ENCODE peak calls at places on chromosomes 1 and 21, in eight cellular contexts. K, S, N, C, H, P, M and T are unnamed samples.

GRCh38 chr1:108047085-108047484 is 82.1 kb upstream of the VAV3 start:
- DNase-seq in K (no peak), S (no peak), N (no peak), C (no peak), H (no peak), P (no peak), M (no peak), T (no peak)

GRCh38 chr1:212158912-212159796 is 123.6 kb downstream of the DTL start:
- DNase-seq in K (no peak), S (no peak), N (no peak), C (no peak), H (no peak), P (no peak), M (no peak), T (no peak)

GRCh38 chr1:115429884-115430283 is 91.8 kb upstream of the NGF start:
- DNase-seq in K (no peak), S (peak; percentile 72), N (no peak), C (no peak), H (no peak), P (no peak), M (peak; percentile 28), T (no peak)

GRCh38 chr1:157880621-157881020 is 39.0 kb upstream of the CD5L start:
- DNase-seq in K (no peak), S (no peak), N (no peak), C (no peak), H (no peak), P (no peak), M (no peak), T (no peak)

GRCh38 chr1:45543599-45544417 is 6.8 kb upstream of the AKR1A1 start:
- DNase-seq in K (peak; percentile 53), S (no peak), N (peak; percentile 42), C (peak; percentile 65), H (no peak), P (no peak), M (no peak), T (no peak)

GRCh38 chr21:16708431-16708830 is 804.4 kb upstream of the CXADR start:
- DNase-seq in K (peak; percentile 30), S (peak; percentile 29), N (peak; percentile 38), C (no peak), H (no peak), P (peak; percentile 33), M (peak; percentile 10), T (no peak)

GRCh38 chr1:22428672-22429071 is 23.0 kb upstream of the ZBTB40 start:
- DNase-seq in K (peak; percentile 70), S (peak; percentile 59), N (peak; percentile 69), C (no peak), H (no peak), P (peak; percentile 65), M (peak; percentile 51), T (no peak)

GRCh38 chr1:234608720-234609527 is 1.1 kb downstream of the IRF2BP2 start:
- DNase-seq in K (peak; percentile 67), S (no peak), N (peak; percentile 69), C (no peak), H (no peak), P (peak; percentile 65), M (peak; percentile 53), T (no peak)

GRCh38 chr21:24456358-24456757 is 1150.9 kb downstream of the MRPL39 start:
- DNase-seq in K (no peak), S (no peak), N (no peak), C (no peak), H (no peak), P (peak; percentile 3), M (no peak), T (no peak)

GRCh38 chr1:17365271-17365670 is 6.7 kb upstream of the PADI6 start:
- DNase-seq in K (no peak), S (no peak), N (no peak), C (no peak), H (no peak), P (no peak), M (no peak), T (no peak)

GRCh38 chr1:40385437-40386310 is 12.1 kb downstream of the SMAP2 start:
- DNase-seq in K (peak; percentile 34), S (no peak), N (peak; percentile 39), C (no peak), H (no peak), P (peak; percentile 45), M (no peak), T (no peak)

GRCh38 chr1:219467524-219467923 is 145.4 kb downstream of the ZC3H11B start:
- DNase-seq in K (no peak), S (peak; percentile 4), N (no peak), C (no peak), H (no peak), P (no peak), M (no peak), T (no peak)

GRCh38 chr1:196445775-196446174 is 162.5 kb downstream of the KCNT2 start:
- DNase-seq in K (no peak), S (no peak), N (no peak), C (no peak), H (no peak), P (no peak), M (no peak), T (no peak)

GRCh38 chr1:60984066-60984799 is 98.1 kb upstream of the NFIA start:
- DNase-seq in K (peak; percentile 63), S (peak; percentile 8), N (peak; percentile 83), C (no peak), H (peak; percentile 81), P (peak; percentile 43), M (peak; percentile 58), T (no peak)

GRCh38 chr1:3359346-3360157 is 94.9 kb upstream of the ARHGEF16 start:
- DNase-seq in K (no peak), S (no peak), N (no peak), C (no peak), H (no peak), P (no peak), M (no peak), T (no peak)

GRCh38 chr1:67952071-67952470 is 98.4 kb downstream of the DIRAS3 start:
- DNase-seq in K (peak; percentile 73), S (peak; percentile 56), N (peak; percentile 71), C (no peak), H (no peak), P (peak; percentile 79), M (peak; percentile 75), T (no peak)

GRCh38 chr1:30111431-30111830 is 612.0 kb downstream of the MATN1 start:
- DNase-seq in K (peak; percentile 63), S (peak; percentile 41), N (peak; percentile 57), C (no peak), H (no peak), P (peak; percentile 26), M (peak; percentile 35), T (peak; percentile 5)

GRCh38 chr1:181099152-181100014 is 10.9 kb downstream of the IER5 start:
- DNase-seq in K (peak; percentile 61), S (peak; percentile 47), N (peak; percentile 62), C (no peak), H (no peak), P (peak; percentile 37), M (no peak), T (no peak)

GRCh38 chr1:85496881-85497582 is 32.1 kb upstream of the DDAH1 start:
- DNase-seq in K (no peak), S (peak; percentile 39), N (no peak), C (no peak), H (no peak), P (no peak), M (peak; percentile 35), T (no peak)

GRCh38 chr1:85495556-85495955 is 30.6 kb upstream of the DDAH1 start:
- DNase-seq in K (no peak), S (peak; percentile 70), N (no peak), C (peak; percentile 63), H (no peak), P (peak; percentile 31), M (peak; percentile 55), T (peak; percentile 67)

GRCh38 chr1:85490270-85490669 is 25.3 kb upstream of the DDAH1 start:
- DNase-seq in K (no peak), S (no peak), N (no peak), C (no peak), H (no peak), P (no peak), M (no peak), T (no peak)

GRCh38 chr1:85494074-85494956 is 29.4 kb upstream of the DDAH1 start:
- DNase-seq in K (no peak), S (no peak), N (no peak), C (no peak), H (no peak), P (no peak), M (no peak), T (no peak)

DNA sequence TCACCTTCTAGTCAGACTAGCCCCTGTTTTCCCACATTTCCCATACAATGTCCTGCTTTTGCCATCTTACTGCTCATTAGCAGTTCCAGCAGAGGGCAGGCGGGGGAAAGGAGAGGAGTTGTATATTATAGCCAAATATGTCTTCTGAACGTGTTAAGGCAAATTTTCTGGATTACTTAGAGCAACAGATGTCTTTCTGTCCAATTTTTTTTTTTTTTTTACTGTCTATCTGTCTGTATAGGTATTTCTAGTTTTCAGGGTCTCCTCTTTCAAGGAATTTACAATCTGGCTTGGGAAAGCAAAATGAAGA is 30.0 kb upstream of the DDAH1 start:
- DNase-seq in K (peak; percentile 54), S (peak; percentile 25), N (peak; percentile 54), C (no peak), H (no peak), P (peak; percentile 46), M (no peak), T (no peak)
- TF ChIP-seq CTCF in K (peak; percentile 39), S (peak; percentile 21), N (peak; percentile 15), C (no peak), H (no peak), P (peak; percentile 45), M (peak; percentile 64), T (peak; percentile 35)

DNA sequence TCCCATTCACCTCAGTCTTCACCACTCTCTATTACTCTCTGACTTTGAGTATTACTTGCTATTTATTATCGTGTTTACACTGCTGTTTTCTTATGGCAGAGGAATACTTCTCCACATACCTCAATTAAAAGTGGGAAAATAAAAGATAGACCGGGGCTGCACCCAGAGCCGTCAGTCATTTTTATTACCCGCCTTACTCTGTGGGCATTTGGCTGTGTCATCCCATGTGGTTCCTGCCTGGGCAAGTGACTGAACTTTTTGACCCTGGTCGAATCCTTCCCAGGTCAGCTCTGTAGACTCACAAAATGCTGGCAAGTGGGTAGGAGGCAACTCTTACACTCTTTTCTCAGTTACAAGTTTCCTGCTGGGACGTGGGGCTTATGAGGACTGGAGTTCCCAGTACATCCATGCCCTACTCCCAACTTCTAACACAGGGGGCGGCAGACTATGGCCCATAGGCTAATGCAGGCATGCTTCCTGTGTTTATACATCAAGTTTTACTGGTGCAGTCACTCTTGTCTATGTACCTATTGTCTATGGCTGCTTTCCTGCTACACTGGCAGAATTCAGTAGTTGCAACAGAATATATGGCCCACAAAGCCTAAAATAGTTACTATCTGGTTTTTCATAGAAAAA is 69.5 kb upstream of the KCND3 start:
- DNase-seq in K (no peak), S (no peak), N (no peak), C (no peak), H (no peak), P (no peak), M (no peak), T (no peak)
- TF ChIP-seq CTCF in K (no peak), S (no peak), N (no peak), C (no peak), H (no peak), P (no peak), M (no peak), T (no peak)

GRCh38 chr1:177922209-177922608 is 47.6 kb downstream of the SEC16B start:
- DNase-seq in K (no peak), S (no peak), N (no peak), C (no peak), H (no peak), P (no peak), M (no peak), T (no peak)
- TF ChIP-seq CTCF in K (no peak), S (no peak), N (no peak), C (no peak), H (no peak), P (no peak), M (peak; percentile 7), T (no peak)

GRCh38 chr1:160544647-160545046 is 21.6 kb upstream of the SLAMF6 start:
- DNase-seq in K (peak; percentile 25), S (peak; percentile 10), N (peak; percentile 8), C (no peak), H (no peak), P (no peak), M (peak; percentile 5), T (no peak)
- TF ChIP-seq CTCF in K (peak; percentile 53), S (peak; percentile 24), N (peak; percentile 21), C (no peak), H (no peak), P (peak; percentile 31), M (peak; percentile 50), T (peak; percentile 53)